ENCODE peak calls at places on chromosomes 16 and 17, in ten cellular contexts. One of them, this sample, is unnamed.
A peak's percentile ranks its signal among the peaks of the same experiment; 100 is the strongest.

GRCh38 chr16:53502331-53503269 is at the start of gene AKTIP:
- DNase-seq in dorsolateral prefrontal cortex: peak; percentile 73
- DNase-seq in tibial artery: no peak
- DNase-seq in body of pancreas: peak; percentile 84
- DNase-seq in colonic mucosa: peak; percentile 80
- DNase-seq in pancreas: peak; percentile 91
- DNase-seq in GM13977: peak; percentile 67
- DNase-seq in neural progenitor cell: peak; percentile 44
- DNase-seq in left ventricle myocardium inferior: peak; percentile 37
- DNase-seq in GM12865: peak; percentile 37
- DNase-seq in this sample: no peak

GRCh38 chr16:30902070-30902972 is 5.9 kb downstream of the CTF1 start:
- DNase-seq in dorsolateral prefrontal cortex: peak; percentile 47
- DNase-seq in tibial artery: peak; percentile 39
- DNase-seq in body of pancreas: peak; percentile 72
- DNase-seq in colonic mucosa: peak; percentile 67
- DNase-seq in pancreas: peak; percentile 92
- DNase-seq in GM13977: peak; percentile 90
- DNase-seq in neural progenitor cell: peak; percentile 92
- DNase-seq in left ventricle myocardium inferior: peak; percentile 73
- DNase-seq in GM12865: peak; percentile 58
- DNase-seq in this sample: peak; percentile 91

GRCh38 chr17:74276561-74277009 is 2.6 kb downstream of the DNAI2 start:
- DNase-seq in dorsolateral prefrontal cortex: peak; percentile 38
- DNase-seq in tibial artery: peak; percentile 55
- DNase-seq in body of pancreas: no peak
- DNase-seq in colonic mucosa: no peak
- DNase-seq in pancreas: no peak
- DNase-seq in GM13977: no peak
- DNase-seq in neural progenitor cell: peak; percentile 55
- DNase-seq in left ventricle myocardium inferior: peak; percentile 30
- DNase-seq in GM12865: peak; percentile 41
- DNase-seq in this sample: no peak

GRCh38 chr17:2282297-2282873 is 21.2 kb downstream of the SMG6 start:
- DNase-seq in dorsolateral prefrontal cortex: no peak
- DNase-seq in tibial artery: peak; percentile 30
- DNase-seq in body of pancreas: peak; percentile 13
- DNase-seq in colonic mucosa: no peak
- DNase-seq in pancreas: no peak
- DNase-seq in GM13977: peak; percentile 52
- DNase-seq in neural progenitor cell: peak; percentile 63
- DNase-seq in left ventricle myocardium inferior: no peak
- DNase-seq in GM12865: peak; percentile 75
- DNase-seq in this sample: no peak

GRCh38 chr17:77423589-77424451 is 283.1 kb downstream of the SEC14L1 start:
- DNase-seq in dorsolateral prefrontal cortex: peak; percentile 68
- DNase-seq in tibial artery: peak; percentile 93
- DNase-seq in body of pancreas: peak; percentile 80
- DNase-seq in colonic mucosa: peak; percentile 57
- DNase-seq in pancreas: no peak
- DNase-seq in GM13977: no peak
- DNase-seq in neural progenitor cell: no peak
- DNase-seq in left ventricle myocardium inferior: peak; percentile 89
- DNase-seq in GM12865: no peak
- DNase-seq in this sample: no peak

GRCh38 chr17:69373069-69373468 is 41.4 kb upstream of the MAP2K6 start:
- DNase-seq in dorsolateral prefrontal cortex: no peak
- DNase-seq in tibial artery: no peak
- DNase-seq in body of pancreas: no peak
- DNase-seq in colonic mucosa: no peak
- DNase-seq in pancreas: no peak
- DNase-seq in GM13977: no peak
- DNase-seq in neural progenitor cell: no peak
- DNase-seq in left ventricle myocardium inferior: no peak
- DNase-seq in GM12865: no peak
- DNase-seq in this sample: no peak

GRCh38 chr17:2146132-2146871 is 91.4 kb downstream of the HIC1 start:
- DNase-seq in dorsolateral prefrontal cortex: no peak
- DNase-seq in tibial artery: no peak
- DNase-seq in body of pancreas: no peak
- DNase-seq in colonic mucosa: no peak
- DNase-seq in pancreas: no peak
- DNase-seq in GM13977: no peak
- DNase-seq in neural progenitor cell: no peak
- DNase-seq in left ventricle myocardium inferior: no peak
- DNase-seq in GM12865: no peak
- DNase-seq in this sample: no peak

GRCh38 chr17:27526603-27527002 is 70.4 kb downstream of the KSR1 start:
- DNase-seq in dorsolateral prefrontal cortex: no peak
- DNase-seq in tibial artery: no peak
- DNase-seq in body of pancreas: peak; percentile 77
- DNase-seq in colonic mucosa: peak; percentile 44
- DNase-seq in pancreas: no peak
- DNase-seq in GM13977: no peak
- DNase-seq in neural progenitor cell: peak; percentile 44
- DNase-seq in left ventricle myocardium inferior: peak; percentile 41
- DNase-seq in GM12865: peak; percentile 70
- DNase-seq in this sample: no peak

GRCh38 chr16:47631131-47631530 is 170.0 kb downstream of the PHKB start:
- DNase-seq in dorsolateral prefrontal cortex: no peak
- DNase-seq in tibial artery: no peak
- DNase-seq in body of pancreas: no peak
- DNase-seq in colonic mucosa: no peak
- DNase-seq in pancreas: no peak
- DNase-seq in GM13977: no peak
- DNase-seq in neural progenitor cell: no peak
- DNase-seq in left ventricle myocardium inferior: no peak
- DNase-seq in GM12865: no peak
- DNase-seq in this sample: no peak

GRCh38 chr16:2204727-2205103 is 539 bp upstream of the MLST8 start:
- DNase-seq in dorsolateral prefrontal cortex: no peak
- DNase-seq in tibial artery: no peak
- DNase-seq in body of pancreas: no peak
- DNase-seq in colonic mucosa: no peak
- DNase-seq in pancreas: no peak
- DNase-seq in GM13977: no peak
- DNase-seq in neural progenitor cell: no peak
- DNase-seq in left ventricle myocardium inferior: no peak
- DNase-seq in GM12865: no peak
- DNase-seq in this sample: no peak

GRCh38 chr16:2206780-2207433 is 1.7 kb downstream of the MLST8 start:
- DNase-seq in dorsolateral prefrontal cortex: no peak
- DNase-seq in tibial artery: no peak
- DNase-seq in body of pancreas: no peak
- DNase-seq in colonic mucosa: no peak
- DNase-seq in pancreas: peak; percentile 50
- DNase-seq in GM13977: no peak
- DNase-seq in neural progenitor cell: no peak
- DNase-seq in left ventricle myocardium inferior: no peak
- DNase-seq in GM12865: no peak
- DNase-seq in this sample: peak; percentile 78

GRCh38 chr16:2205967-2206313 is 686 bp downstream of the MLST8 start:
- DNase-seq in dorsolateral prefrontal cortex: no peak
- DNase-seq in tibial artery: peak; percentile 29
- DNase-seq in body of pancreas: no peak
- DNase-seq in colonic mucosa: no peak
- DNase-seq in pancreas: no peak
- DNase-seq in GM13977: no peak
- DNase-seq in neural progenitor cell: peak; percentile 69
- DNase-seq in left ventricle myocardium inferior: no peak
- DNase-seq in GM12865: no peak
- DNase-seq in this sample: peak; percentile 85

GRCh38 chr16:2206420-2206779 is 1.1 kb downstream of the MLST8 start:
- DNase-seq in dorsolateral prefrontal cortex: no peak
- DNase-seq in tibial artery: no peak
- DNase-seq in body of pancreas: no peak
- DNase-seq in colonic mucosa: no peak
- DNase-seq in pancreas: no peak
- DNase-seq in GM13977: no peak
- DNase-seq in neural progenitor cell: no peak
- DNase-seq in left ventricle myocardium inferior: no peak
- DNase-seq in GM12865: no peak
- DNase-seq in this sample: no peak

GRCh38 chr16:2205104-2205966 is at the start of gene MLST8:
- DNase-seq in dorsolateral prefrontal cortex: peak; percentile 84
- DNase-seq in tibial artery: peak; percentile 77
- DNase-seq in body of pancreas: peak; percentile 84
- DNase-seq in colonic mucosa: peak; percentile 83
- DNase-seq in pancreas: peak; percentile 93
- DNase-seq in GM13977: peak; percentile 99
- DNase-seq in neural progenitor cell: peak; percentile 94
- DNase-seq in left ventricle myocardium inferior: peak; percentile 88
- DNase-seq in GM12865: peak; percentile 94
- DNase-seq in this sample: peak; percentile 96
- TF ChIP-seq CTCF in dorsolateral prefrontal cortex: no peak
- TF ChIP-seq CTCF in tibial artery: no peak
- TF ChIP-seq CTCF in body of pancreas: no peak
- TF ChIP-seq CTCF in colonic mucosa: no peak
- TF ChIP-seq CTCF in pancreas: no peak
- TF ChIP-seq CTCF in GM13977: peak; percentile 9
- TF ChIP-seq CTCF in neural progenitor cell: peak; percentile 34
- TF ChIP-seq CTCF in left ventricle myocardium inferior: peak; percentile 28
- TF ChIP-seq CTCF in GM12865: peak; percentile 31
- TF ChIP-seq CTCF in this sample: peak; percentile 23

GRCh38 chr17:16462070-16462864 is 29.7 kb downstream of the LRRC75A start:
- DNase-seq in dorsolateral prefrontal cortex: no peak
- DNase-seq in tibial artery: no peak
- DNase-seq in body of pancreas: no peak
- DNase-seq in colonic mucosa: no peak
- DNase-seq in pancreas: no peak
- DNase-seq in GM13977: no peak
- DNase-seq in neural progenitor cell: no peak
- DNase-seq in left ventricle myocardium inferior: no peak
- DNase-seq in GM12865: no peak
- DNase-seq in this sample: no peak

GRCh38 chr17:16461606-16461866 is 30.5 kb downstream of the LRRC75A start:
- DNase-seq in dorsolateral prefrontal cortex: no peak
- DNase-seq in tibial artery: no peak
- DNase-seq in body of pancreas: no peak
- DNase-seq in colonic mucosa: no peak
- DNase-seq in pancreas: no peak
- DNase-seq in GM13977: no peak
- DNase-seq in neural progenitor cell: no peak
- DNase-seq in left ventricle myocardium inferior: no peak
- DNase-seq in GM12865: no peak
- DNase-seq in this sample: no peak

GRCh38 chr17:16459271-16459670 is 32.7 kb downstream of the LRRC75A start:
- DNase-seq in dorsolateral prefrontal cortex: no peak
- DNase-seq in tibial artery: no peak
- DNase-seq in body of pancreas: no peak
- DNase-seq in colonic mucosa: no peak
- DNase-seq in pancreas: no peak
- DNase-seq in GM13977: no peak
- DNase-seq in neural progenitor cell: no peak
- DNase-seq in left ventricle myocardium inferior: no peak
- DNase-seq in GM12865: no peak
- DNase-seq in this sample: no peak

GRCh38 chr17:16460796-16461605 is 31.0 kb downstream of the LRRC75A start:
- DNase-seq in dorsolateral prefrontal cortex: no peak
- DNase-seq in tibial artery: no peak
- DNase-seq in body of pancreas: no peak
- DNase-seq in colonic mucosa: no peak
- DNase-seq in pancreas: no peak
- DNase-seq in GM13977: no peak
- DNase-seq in neural progenitor cell: no peak
- DNase-seq in left ventricle myocardium inferior: no peak
- DNase-seq in GM12865: no peak
- DNase-seq in this sample: no peak

DNA sequence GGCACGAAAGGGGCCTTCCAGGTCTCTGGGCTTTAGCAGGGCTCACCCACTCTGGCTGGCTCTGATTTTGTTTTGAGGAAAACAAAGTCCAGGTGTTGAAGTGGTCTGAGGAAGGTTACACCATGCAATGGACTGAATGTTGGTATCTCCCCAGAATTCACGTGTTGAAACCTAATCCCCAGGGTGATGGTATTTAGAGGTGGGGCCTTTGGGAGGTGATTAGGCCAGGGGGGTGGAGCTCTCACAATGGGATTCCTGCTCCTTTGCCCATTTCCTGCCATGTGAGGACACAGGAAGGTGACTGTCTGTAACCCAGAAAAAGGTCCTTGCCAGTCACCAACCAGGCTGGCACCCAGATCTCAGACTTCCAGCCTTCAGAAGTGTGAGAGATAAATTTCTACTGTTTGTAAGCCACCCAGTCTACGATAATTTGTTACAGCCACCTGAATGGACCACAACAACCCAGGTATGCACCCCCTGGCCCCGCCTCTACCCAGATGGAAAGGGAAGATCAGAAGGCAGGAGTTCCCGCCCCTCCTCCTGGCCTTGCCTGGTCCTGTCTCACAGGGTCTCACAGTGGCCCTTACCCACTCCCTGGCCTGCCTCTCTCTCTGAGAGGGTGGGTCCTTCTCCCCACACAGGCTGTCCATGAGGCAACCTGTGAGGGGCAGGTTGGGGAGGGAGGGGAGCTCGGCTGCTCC is 32.0 kb downstream of the LRRC75A start:
- DNase-seq in dorsolateral prefrontal cortex: no peak
- DNase-seq in tibial artery: no peak
- DNase-seq in body of pancreas: peak; percentile 42
- DNase-seq in colonic mucosa: no peak
- DNase-seq in pancreas: no peak
- DNase-seq in GM13977: no peak
- DNase-seq in neural progenitor cell: peak; percentile 30
- DNase-seq in left ventricle myocardium inferior: no peak
- DNase-seq in GM12865: no peak
- DNase-seq in this sample: no peak
- TF ChIP-seq CTCF in dorsolateral prefrontal cortex: no peak
- TF ChIP-seq CTCF in tibial artery: no peak
- TF ChIP-seq CTCF in body of pancreas: no peak
- TF ChIP-seq CTCF in colonic mucosa: no peak
- TF ChIP-seq CTCF in pancreas: no peak
- TF ChIP-seq CTCF in GM13977: no peak
- TF ChIP-seq CTCF in neural progenitor cell: no peak
- TF ChIP-seq CTCF in left ventricle myocardium inferior: no peak
- TF ChIP-seq CTCF in GM12865: no peak
- TF ChIP-seq CTCF in this sample: no peak

GRCh38 chr16:70151391-70151790 is 22.2 kb upstream of the CLEC18C start:
- DNase-seq in dorsolateral prefrontal cortex: no peak
- DNase-seq in tibial artery: no peak
- DNase-seq in body of pancreas: no peak
- DNase-seq in colonic mucosa: no peak
- DNase-seq in pancreas: no peak
- DNase-seq in GM13977: peak; percentile 26
- DNase-seq in neural progenitor cell: no peak
- DNase-seq in left ventricle myocardium inferior: no peak
- DNase-seq in GM12865: no peak
- DNase-seq in this sample: no peak
- TF ChIP-seq CTCF in dorsolateral prefrontal cortex: no peak
- TF ChIP-seq CTCF in tibial artery: no peak
- TF ChIP-seq CTCF in body of pancreas: no peak
- TF ChIP-seq CTCF in colonic mucosa: no peak
- TF ChIP-seq CTCF in pancreas: no peak
- TF ChIP-seq CTCF in GM13977: no peak
- TF ChIP-seq CTCF in neural progenitor cell: no peak
- TF ChIP-seq CTCF in left ventricle myocardium inferior: no peak
- TF ChIP-seq CTCF in GM12865: no peak
- TF ChIP-seq CTCF in this sample: no peak

DNA sequence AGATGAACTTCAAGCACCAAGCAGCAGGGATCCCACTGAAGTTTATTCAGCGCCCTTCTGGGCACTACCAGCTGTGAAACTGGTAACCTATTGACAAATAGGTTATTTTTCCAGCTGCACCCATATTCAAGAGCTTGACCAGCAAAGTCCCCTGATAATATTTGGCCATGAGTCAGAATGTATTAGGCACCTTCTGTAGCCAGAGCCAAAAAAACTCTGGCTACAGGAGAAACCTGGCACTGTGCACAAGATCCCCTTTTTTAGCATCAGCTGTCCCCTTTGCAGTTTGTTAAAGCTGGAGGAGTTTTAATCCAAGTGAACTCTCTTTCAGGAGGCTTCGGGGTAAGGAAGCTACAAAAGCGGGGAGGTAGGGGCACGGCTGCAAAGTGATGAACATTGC is 60.2 kb downstream of the GRIN2A start:
- DNase-seq in dorsolateral prefrontal cortex: no peak
- DNase-seq in tibial artery: no peak
- DNase-seq in body of pancreas: no peak
- DNase-seq in colonic mucosa: no peak
- DNase-seq in pancreas: no peak
- DNase-seq in GM13977: no peak
- DNase-seq in neural progenitor cell: no peak
- DNase-seq in left ventricle myocardium inferior: no peak
- DNase-seq in GM12865: no peak
- DNase-seq in this sample: no peak
- TF ChIP-seq CTCF in dorsolateral prefrontal cortex: no peak
- TF ChIP-seq CTCF in tibial artery: no peak
- TF ChIP-seq CTCF in body of pancreas: no peak
- TF ChIP-seq CTCF in colonic mucosa: no peak
- TF ChIP-seq CTCF in pancreas: no peak
- TF ChIP-seq CTCF in GM13977: no peak
- TF ChIP-seq CTCF in neural progenitor cell: no peak
- TF ChIP-seq CTCF in left ventricle myocardium inferior: no peak
- TF ChIP-seq CTCF in GM12865: no peak
- TF ChIP-seq CTCF in this sample: no peak